ENCODE peak calls at places on chromosome 13, in seven cellular contexts. K, I, F, M, X, N and Y are unnamed samples.

GRCh38 chr13:25136872-25137623 is 35.0 kb downstream of the AMER2 start:
- DNase-seq in K (peak; percentile 54), I (no peak), F (no peak), M (no peak), X (no peak), N (no peak), Y (no peak)

GRCh38 chr13:21576424-21576823 is 27.5 kb downstream of the MICU2 start:
- DNase-seq in K (no peak), I (no peak), F (no peak), M (no peak), X (no peak), N (no peak), Y (no peak)

GRCh38 chr13:51955281-51955771 is 55.9 kb downstream of the ATP7B start:
- DNase-seq in K (no peak), I (peak; percentile 53), F (no peak), M (no peak), X (no peak), N (no peak), Y (no peak)

GRCh38 chr13:20498659-20499058 is 27.0 kb downstream of the CRYL1 start:
- DNase-seq in K (no peak), I (no peak), F (no peak), M (no peak), X (no peak), N (no peak), Y (no peak)

GRCh38 chr13:75308222-75308621 is 173.7 kb downstream of the TBC1D4 start:
- DNase-seq in K (no peak), I (no peak), F (peak; percentile 53), M (no peak), X (no peak), N (no peak), Y (no peak)

GRCh38 chr13:80251403-80251802 is 89.5 kb downstream of the SPRY2 start:
- DNase-seq in K (no peak), I (peak; percentile 21), F (no peak), M (no peak), X (no peak), N (no peak), Y (no peak)

GRCh38 chr13:110961959-110962358 is 47.1 kb upstream of the ANKRD10 start:
- DNase-seq in K (no peak), I (no peak), F (no peak), M (no peak), X (no peak), N (no peak), Y (no peak)

GRCh38 chr13:26995159-26995558 is 176.5 kb downstream of the USP12 start:
- DNase-seq in K (no peak), I (no peak), F (no peak), M (no peak), X (no peak), N (no peak), Y (no peak)

GRCh38 chr13:47237571-47237970 is 340.7 kb upstream of the HTR2A start:
- DNase-seq in K (no peak), I (no peak), F (no peak), M (no peak), X (no peak), N (no peak), Y (no peak)

GRCh38 chr13:113327766-113328391 is 30.8 kb downstream of the LAMP1 start:
- DNase-seq in K (no peak), I (no peak), F (no peak), M (no peak), X (no peak), N (no peak), Y (no peak)

GRCh38 chr13:111534646-111535461 is 214.4 kb downstream of the TEX29 start:
- DNase-seq in K (no peak), I (no peak), F (no peak), M (no peak), X (no peak), N (no peak), Y (no peak)

GRCh38 chr13:51003642-51004041 is 94.1 kb downstream of the RNASEH2B start:
- DNase-seq in K (no peak), I (no peak), F (no peak), M (no peak), X (no peak), N (no peak), Y (no peak)

GRCh38 chr13:34017231-34017630 is 199.3 kb downstream of the RFC3 start:
- DNase-seq in K (no peak), I (peak; percentile 84), F (no peak), M (no peak), X (no peak), N (no peak), Y (no peak)

GRCh38 chr13:107942030-107942617 is 273.2 kb downstream of the LIG4 start:
- DNase-seq in K (no peak), I (no peak), F (no peak), M (no peak), X (no peak), N (no peak), Y (no peak)

GRCh38 chr13:51848674-51849073 is 3.7 kb upstream of the TMEM272 start:
- DNase-seq in K (no peak), I (peak; percentile 74), F (no peak), M (no peak), X (peak; percentile 5), N (no peak), Y (no peak)

GRCh38 chr13:98839826-98840769 is 87.6 kb upstream of the SLC15A1 start:
- DNase-seq in K (peak; percentile 76), I (peak; percentile 63), F (peak; percentile 6), M (peak; percentile 19), X (no peak), N (peak; percentile 62), Y (peak; percentile 67)

GRCh38 chr13:77584111-77584510 is 48.6 kb downstream of the SCEL start:
- DNase-seq in K (no peak), I (no peak), F (no peak), M (no peak), X (no peak), N (no peak), Y (no peak)

GRCh38 chr13:94765814-94766213 is 53.5 kb upstream of the SOX21 start:
- DNase-seq in K (no peak), I (no peak), F (no peak), M (no peak), X (no peak), N (no peak), Y (no peak)